ENCODE peak calls at places on chromosome 1, in ten cellular contexts. One of them, this sample, is unnamed.

GRCh38 chr1:231857609-231858008 is 231.0 kb downstream of the DISC1 start:
- DNase-seq in body of pancreas: no peak
- DNase-seq in left ventricle myocardium inferior: no peak
- DNase-seq in mucosa of descending colon: no peak
- DNase-seq in choroid plexus epithelial cell: no peak
- DNase-seq in HFF-Myc: no peak
- DNase-seq in RWPE1: no peak
- DNase-seq in AG09319: no peak
- DNase-seq in transverse colon: no peak
- DNase-seq in lower leg skin: no peak
- DNase-seq in this sample: no peak

GRCh38 chr1:46774297-46774696 is 24.5 kb upstream of the CYP4B1 start:
- DNase-seq in body of pancreas: no peak
- DNase-seq in left ventricle myocardium inferior: no peak
- DNase-seq in mucosa of descending colon: no peak
- DNase-seq in choroid plexus epithelial cell: no peak
- DNase-seq in HFF-Myc: no peak
- DNase-seq in RWPE1: no peak
- DNase-seq in AG09319: no peak
- DNase-seq in transverse colon: no peak
- DNase-seq in lower leg skin: no peak
- DNase-seq in this sample: no peak

GRCh38 chr1:93061895-93062792 is 16.9 kb upstream of the MTF2 start:
- DNase-seq in body of pancreas: peak
- DNase-seq in left ventricle myocardium inferior: no peak
- DNase-seq in mucosa of descending colon: no peak
- DNase-seq in choroid plexus epithelial cell: peak
- DNase-seq in HFF-Myc: no peak
- DNase-seq in RWPE1: peak
- DNase-seq in AG09319: no peak
- DNase-seq in transverse colon: peak
- DNase-seq in lower leg skin: no peak
- DNase-seq in this sample: peak

GRCh38 chr1:55287732-55288131 is 72.6 kb upstream of the USP24 start:
- DNase-seq in body of pancreas: no peak
- DNase-seq in left ventricle myocardium inferior: no peak
- DNase-seq in mucosa of descending colon: no peak
- DNase-seq in choroid plexus epithelial cell: no peak
- DNase-seq in HFF-Myc: no peak
- DNase-seq in RWPE1: no peak
- DNase-seq in AG09319: no peak
- DNase-seq in transverse colon: no peak
- DNase-seq in lower leg skin: no peak
- DNase-seq in this sample: no peak

GRCh38 chr1:93714350-93714749 is 32.7 kb upstream of the BCAR3 start:
- DNase-seq in body of pancreas: no peak
- DNase-seq in left ventricle myocardium inferior: no peak
- DNase-seq in mucosa of descending colon: no peak
- DNase-seq in choroid plexus epithelial cell: no peak
- DNase-seq in HFF-Myc: no peak
- DNase-seq in RWPE1: no peak
- DNase-seq in AG09319: no peak
- DNase-seq in transverse colon: no peak
- DNase-seq in lower leg skin: no peak
- DNase-seq in this sample: no peak

GRCh38 chr1:59052194-59052593 is 244.7 kb upstream of the FGGY start:
- DNase-seq in body of pancreas: peak
- DNase-seq in left ventricle myocardium inferior: no peak
- DNase-seq in mucosa of descending colon: no peak
- DNase-seq in choroid plexus epithelial cell: no peak
- DNase-seq in HFF-Myc: no peak
- DNase-seq in RWPE1: no peak
- DNase-seq in AG09319: no peak
- DNase-seq in transverse colon: no peak
- DNase-seq in lower leg skin: no peak
- DNase-seq in this sample: no peak

GRCh38 chr1:234928642-234929041 is 200.0 kb downstream of the TOMM20 start:
- DNase-seq in body of pancreas: no peak
- DNase-seq in left ventricle myocardium inferior: no peak
- DNase-seq in mucosa of descending colon: no peak
- DNase-seq in choroid plexus epithelial cell: no peak
- DNase-seq in HFF-Myc: no peak
- DNase-seq in RWPE1: no peak
- DNase-seq in AG09319: no peak
- DNase-seq in transverse colon: no peak
- DNase-seq in lower leg skin: peak
- DNase-seq in this sample: no peak

GRCh38 chr1:91098299-91098901 is 76.6 kb upstream of the ZNF644 start:
- DNase-seq in body of pancreas: no peak
- DNase-seq in left ventricle myocardium inferior: no peak
- DNase-seq in mucosa of descending colon: no peak
- DNase-seq in choroid plexus epithelial cell: no peak
- DNase-seq in HFF-Myc: no peak
- DNase-seq in RWPE1: no peak
- DNase-seq in AG09319: no peak
- DNase-seq in transverse colon: no peak
- DNase-seq in lower leg skin: no peak
- DNase-seq in this sample: no peak

GRCh38 chr1:180662709-180663108 is 30.9 kb downstream of the XPR1 start:
- DNase-seq in body of pancreas: no peak
- DNase-seq in left ventricle myocardium inferior: no peak
- DNase-seq in mucosa of descending colon: no peak
- DNase-seq in choroid plexus epithelial cell: no peak
- DNase-seq in HFF-Myc: no peak
- DNase-seq in RWPE1: no peak
- DNase-seq in AG09319: no peak
- DNase-seq in transverse colon: no peak
- DNase-seq in lower leg skin: no peak
- DNase-seq in this sample: no peak

GRCh38 chr1:235278233-235278914 is 49.6 kb downstream of the ARID4B start:
- DNase-seq in body of pancreas: peak
- DNase-seq in left ventricle myocardium inferior: no peak
- DNase-seq in mucosa of descending colon: no peak
- DNase-seq in choroid plexus epithelial cell: no peak
- DNase-seq in HFF-Myc: no peak
- DNase-seq in RWPE1: no peak
- DNase-seq in AG09319: no peak
- DNase-seq in transverse colon: no peak
- DNase-seq in lower leg skin: no peak
- DNase-seq in this sample: no peak

GRCh38 chr1:44089371-44090070 is 29.1 kb upstream of the KLF17 start:
- DNase-seq in body of pancreas: no peak
- DNase-seq in left ventricle myocardium inferior: no peak
- DNase-seq in mucosa of descending colon: no peak
- DNase-seq in choroid plexus epithelial cell: peak
- DNase-seq in HFF-Myc: no peak
- DNase-seq in RWPE1: peak
- DNase-seq in AG09319: no peak
- DNase-seq in transverse colon: no peak
- DNase-seq in lower leg skin: no peak
- DNase-seq in this sample: no peak

GRCh38 chr1:25566730-25567341 is 23.4 kb downstream of the LDLRAP1 start:
- DNase-seq in body of pancreas: no peak
- DNase-seq in left ventricle myocardium inferior: peak
- DNase-seq in mucosa of descending colon: peak
- DNase-seq in choroid plexus epithelial cell: peak
- DNase-seq in HFF-Myc: no peak
- DNase-seq in RWPE1: no peak
- DNase-seq in AG09319: no peak
- DNase-seq in transverse colon: no peak
- DNase-seq in lower leg skin: no peak
- DNase-seq in this sample: no peak

DNA sequence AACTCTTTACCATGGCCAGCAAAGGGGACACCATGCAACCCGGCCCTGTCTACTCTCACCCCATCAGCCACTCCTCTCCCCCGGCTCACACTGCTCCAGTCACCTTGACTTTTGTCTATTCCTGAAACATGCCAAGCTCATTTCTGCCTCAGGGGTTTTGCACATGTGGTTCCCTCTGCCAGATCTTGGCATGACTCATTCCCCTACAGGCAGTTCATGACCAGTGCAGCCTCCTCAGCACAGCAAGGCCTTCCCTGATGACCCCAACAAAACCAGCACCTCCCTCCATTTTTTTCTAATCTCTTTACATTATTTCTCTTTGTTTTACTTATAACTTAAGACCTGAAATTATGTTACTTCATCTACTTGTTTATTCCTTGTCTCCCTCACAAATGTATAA is 58.6 kb upstream of the GJB5 start:
- DNase-seq in body of pancreas: no peak
- DNase-seq in left ventricle myocardium inferior: no peak
- DNase-seq in mucosa of descending colon: no peak
- DNase-seq in choroid plexus epithelial cell: no peak
- DNase-seq in HFF-Myc: peak
- DNase-seq in RWPE1: peak
- DNase-seq in AG09319: no peak
- DNase-seq in transverse colon: no peak
- DNase-seq in lower leg skin: peak
- DNase-seq in this sample: peak
- TF ChIP-seq CTCF in body of pancreas: no peak
- TF ChIP-seq CTCF in left ventricle myocardium inferior: no peak
- TF ChIP-seq CTCF in mucosa of descending colon: no peak
- TF ChIP-seq CTCF in choroid plexus epithelial cell: no peak
- TF ChIP-seq CTCF in HFF-Myc: peak
- TF ChIP-seq CTCF in RWPE1: no peak
- TF ChIP-seq CTCF in AG09319: no peak
- TF ChIP-seq CTCF in transverse colon: no peak
- TF ChIP-seq CTCF in lower leg skin: no peak
- TF ChIP-seq CTCF in this sample: peak

DNA sequence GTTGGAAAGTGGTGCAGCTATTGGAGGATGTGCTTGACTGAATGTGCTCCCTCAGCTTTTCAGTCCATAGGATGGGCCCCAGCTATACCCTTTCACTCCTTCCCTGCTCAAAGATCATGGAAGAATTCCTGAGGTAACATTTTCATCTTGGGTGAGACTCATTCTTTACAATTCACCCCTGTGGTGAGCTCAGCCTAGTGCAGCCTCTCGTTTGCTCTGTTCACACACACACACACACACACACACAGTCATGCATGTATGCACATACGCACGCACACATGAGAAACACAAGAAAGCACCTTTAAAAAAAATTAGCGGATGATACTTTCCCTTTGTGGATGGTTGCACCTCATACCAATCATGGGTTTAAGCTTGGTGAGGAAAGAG is 25.8 kb downstream of the CCN1 start:
- DNase-seq in body of pancreas: no peak
- DNase-seq in left ventricle myocardium inferior: no peak
- DNase-seq in mucosa of descending colon: no peak
- DNase-seq in choroid plexus epithelial cell: peak
- DNase-seq in HFF-Myc: no peak
- DNase-seq in RWPE1: no peak
- DNase-seq in AG09319: no peak
- DNase-seq in transverse colon: no peak
- DNase-seq in lower leg skin: no peak
- DNase-seq in this sample: no peak
- TF ChIP-seq CTCF in body of pancreas: no peak
- TF ChIP-seq CTCF in left ventricle myocardium inferior: no peak
- TF ChIP-seq CTCF in mucosa of descending colon: no peak
- TF ChIP-seq CTCF in choroid plexus epithelial cell: no peak
- TF ChIP-seq CTCF in HFF-Myc: no peak
- TF ChIP-seq CTCF in RWPE1: no peak
- TF ChIP-seq CTCF in AG09319: no peak
- TF ChIP-seq CTCF in transverse colon: no peak
- TF ChIP-seq CTCF in lower leg skin: no peak
- TF ChIP-seq CTCF in this sample: no peak

DNA sequence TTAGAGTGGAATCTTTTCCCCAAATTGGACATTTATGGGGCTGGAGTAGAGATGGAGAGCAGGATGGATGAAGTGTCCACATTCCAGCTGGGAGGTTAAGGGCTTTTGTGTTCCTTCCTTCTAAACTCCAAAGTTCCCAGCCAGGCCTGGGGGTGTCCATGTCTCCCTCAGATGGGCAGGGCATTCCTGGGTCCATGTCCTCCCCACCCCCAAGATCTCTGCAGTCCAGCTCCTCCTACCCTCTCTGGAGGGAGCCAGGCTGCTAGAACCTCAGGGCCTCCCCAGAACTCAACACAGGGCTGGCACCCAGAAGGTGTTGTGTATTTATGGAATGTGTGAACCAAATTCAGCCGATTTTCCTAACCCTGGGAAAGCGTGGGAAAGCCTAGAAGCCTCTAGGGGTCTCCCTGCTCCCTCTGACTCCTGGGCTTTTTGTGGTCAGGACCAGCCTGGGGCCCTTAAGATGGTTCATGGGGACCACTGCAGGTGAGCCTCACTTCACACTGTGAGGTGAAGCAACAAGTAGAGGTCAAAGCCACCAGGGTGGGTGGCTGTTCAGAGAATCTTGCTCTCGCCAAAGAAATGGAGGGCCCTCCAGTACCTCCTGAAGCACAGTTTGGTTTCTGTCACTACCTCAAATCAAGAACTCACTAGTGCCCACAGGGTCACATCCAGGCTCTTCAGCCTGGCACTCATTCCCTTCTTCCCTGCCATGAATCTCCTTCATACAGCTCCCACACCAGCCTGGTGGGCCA is 54.8 kb downstream of the GLIS1 start:
- DNase-seq in body of pancreas: no peak
- DNase-seq in left ventricle myocardium inferior: no peak
- DNase-seq in mucosa of descending colon: no peak
- DNase-seq in choroid plexus epithelial cell: no peak
- DNase-seq in HFF-Myc: no peak
- DNase-seq in RWPE1: no peak
- DNase-seq in AG09319: no peak
- DNase-seq in transverse colon: no peak
- DNase-seq in lower leg skin: no peak
- DNase-seq in this sample: no peak
- TF ChIP-seq CTCF in body of pancreas: no peak
- TF ChIP-seq CTCF in left ventricle myocardium inferior: no peak
- TF ChIP-seq CTCF in mucosa of descending colon: no peak
- TF ChIP-seq CTCF in choroid plexus epithelial cell: peak
- TF ChIP-seq CTCF in HFF-Myc: peak
- TF ChIP-seq CTCF in RWPE1: no peak
- TF ChIP-seq CTCF in AG09319: peak
- TF ChIP-seq CTCF in transverse colon: no peak
- TF ChIP-seq CTCF in lower leg skin: no peak
- TF ChIP-seq CTCF in this sample: no peak

DNA sequence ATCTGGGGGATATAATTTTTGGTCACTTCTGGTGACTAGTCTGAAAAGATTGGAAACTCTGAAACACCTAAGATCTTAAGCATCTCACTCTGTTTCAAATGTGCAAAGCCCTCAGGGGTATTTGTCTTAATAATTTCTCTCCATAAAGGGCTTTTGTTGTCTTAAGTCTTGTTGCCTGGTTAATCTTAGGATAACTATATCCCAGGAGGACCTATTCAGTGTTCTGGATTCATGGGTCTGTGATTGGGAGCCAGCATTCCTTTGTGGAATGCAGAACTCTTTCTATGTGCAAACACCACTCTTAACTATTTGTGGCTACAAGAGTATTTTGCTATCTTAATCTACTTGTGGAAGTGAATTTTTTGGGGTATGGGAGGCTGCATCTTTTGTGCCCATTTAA is 1573.0 kb upstream of the PRMT6 start:
- DNase-seq in body of pancreas: no peak
- DNase-seq in left ventricle myocardium inferior: no peak
- DNase-seq in mucosa of descending colon: no peak
- DNase-seq in choroid plexus epithelial cell: no peak
- DNase-seq in HFF-Myc: no peak
- DNase-seq in RWPE1: no peak
- DNase-seq in AG09319: no peak
- DNase-seq in transverse colon: no peak
- DNase-seq in lower leg skin: no peak
- DNase-seq in this sample: no peak
- TF ChIP-seq CTCF in body of pancreas: no peak
- TF ChIP-seq CTCF in left ventricle myocardium inferior: no peak
- TF ChIP-seq CTCF in mucosa of descending colon: no peak
- TF ChIP-seq CTCF in choroid plexus epithelial cell: no peak
- TF ChIP-seq CTCF in HFF-Myc: no peak
- TF ChIP-seq CTCF in RWPE1: no peak
- TF ChIP-seq CTCF in AG09319: no peak
- TF ChIP-seq CTCF in transverse colon: no peak
- TF ChIP-seq CTCF in lower leg skin: no peak
- TF ChIP-seq CTCF in this sample: no peak